ENCODE peak calls at places on chromosomes 3 and 15, in five cellular contexts. One of them, this sample, is unnamed.
A peak's percentile ranks its signal among the peaks of the same experiment; 100 is the strongest.

GRCh38 chr3:46527239-46527638 is 29.5 kb downstream of the RTP3 start:
- DNase-seq in 8988T: no peak
- DNase-seq in left ventricle myocardium inferior: no peak
- DNase-seq in activated CD8-positive, alpha-beta T cell treated with anti-CD3 and anti-CD28 coated beads, Interleukin-2, amount 10 ng/mL, durations not matched to agents 7 days and 5 days: no peak
- DNase-seq in neural progenitor cell: no peak
- DNase-seq in this sample: no peak

GRCh38 chr15:98968576-98968975 is 39.0 kb downstream of the PGPEP1L start:
- DNase-seq in activated CD8-positive, alpha-beta T cell treated with anti-CD3 and anti-CD28 coated beads, Interleukin-2, amount 10 ng/mL, durations not matched to agents 7 days and 5 days: no peak
- DNase-seq in 8988T: no peak
- DNase-seq in left ventricle myocardium inferior: no peak
- DNase-seq in neural progenitor cell: no peak
- DNase-seq in this sample: no peak

GRCh38 chr3:123521179-123521969 is 63.5 kb downstream of the HACD2 start:
- DNase-seq in left ventricle myocardium inferior: no peak
- DNase-seq in activated CD8-positive, alpha-beta T cell treated with anti-CD3 and anti-CD28 coated beads, Interleukin-2, amount 10 ng/mL, durations not matched to agents 7 days and 5 days: no peak
- DNase-seq in neural progenitor cell: no peak
- DNase-seq in 8988T: no peak
- DNase-seq in this sample: no peak

GRCh38 chr3:138796761-138797160 is 38.0 kb downstream of the PIK3CB start:
- DNase-seq in activated CD8-positive, alpha-beta T cell treated with anti-CD3 and anti-CD28 coated beads, Interleukin-2, amount 10 ng/mL, durations not matched to agents 7 days and 5 days: no peak
- DNase-seq in left ventricle myocardium inferior: no peak
- DNase-seq in neural progenitor cell: no peak
- DNase-seq in 8988T: no peak
- DNase-seq in this sample: no peak

GRCh38 chr3:128461731-128462130 is 5.0 kb downstream of the DNAJB8 start:
- DNase-seq in activated CD8-positive, alpha-beta T cell treated with anti-CD3 and anti-CD28 coated beads, Interleukin-2, amount 10 ng/mL, durations not matched to agents 7 days and 5 days: no peak
- DNase-seq in 8988T: no peak
- DNase-seq in neural progenitor cell: no peak
- DNase-seq in left ventricle myocardium inferior: no peak
- DNase-seq in this sample: no peak

GRCh38 chr3:52005571-52005986 is 9.9 kb upstream of the RPL29 start:
- DNase-seq in left ventricle myocardium inferior: no peak
- DNase-seq in neural progenitor cell: peak; percentile 57
- DNase-seq in 8988T: no peak
- DNase-seq in activated CD8-positive, alpha-beta T cell treated with anti-CD3 and anti-CD28 coated beads, Interleukin-2, amount 10 ng/mL, durations not matched to agents 7 days and 5 days: no peak
- DNase-seq in this sample: no peak

GRCh38 chr3:177789500-177789899 is 592.2 kb upstream of the TBL1XR1 start:
- DNase-seq in left ventricle myocardium inferior: no peak
- DNase-seq in 8988T: no peak
- DNase-seq in activated CD8-positive, alpha-beta T cell treated with anti-CD3 and anti-CD28 coated beads, Interleukin-2, amount 10 ng/mL, durations not matched to agents 7 days and 5 days: no peak
- DNase-seq in neural progenitor cell: no peak
- DNase-seq in this sample: no peak

GRCh38 chr3:152664766-152665165 is 170.2 kb upstream of the P2RY1 start:
- DNase-seq in neural progenitor cell: no peak
- DNase-seq in left ventricle myocardium inferior: no peak
- DNase-seq in activated CD8-positive, alpha-beta T cell treated with anti-CD3 and anti-CD28 coated beads, Interleukin-2, amount 10 ng/mL, durations not matched to agents 7 days and 5 days: no peak
- DNase-seq in 8988T: no peak
- DNase-seq in this sample: no peak

GRCh38 chr3:51691021-51691420 is 15.8 kb upstream of the GRM2 start:
- DNase-seq in neural progenitor cell: no peak
- DNase-seq in activated CD8-positive, alpha-beta T cell treated with anti-CD3 and anti-CD28 coated beads, Interleukin-2, amount 10 ng/mL, durations not matched to agents 7 days and 5 days: no peak
- DNase-seq in left ventricle myocardium inferior: no peak
- DNase-seq in 8988T: no peak
- DNase-seq in this sample: no peak

GRCh38 chr15:78540955-78541743 is 905 bp downstream of the PSMA4 start:
- DNase-seq in neural progenitor cell: no peak
- DNase-seq in activated CD8-positive, alpha-beta T cell treated with anti-CD3 and anti-CD28 coated beads, Interleukin-2, amount 10 ng/mL, durations not matched to agents 7 days and 5 days: peak; percentile 35
- DNase-seq in 8988T: no peak
- DNase-seq in left ventricle myocardium inferior: no peak
- DNase-seq in this sample: no peak

GRCh38 chr3:38119802-38120689 is 16.9 kb downstream of the ACAA1 start:
- DNase-seq in neural progenitor cell: no peak
- DNase-seq in 8988T: no peak
- DNase-seq in left ventricle myocardium inferior: no peak
- DNase-seq in activated CD8-positive, alpha-beta T cell treated with anti-CD3 and anti-CD28 coated beads, Interleukin-2, amount 10 ng/mL, durations not matched to agents 7 days and 5 days: no peak
- DNase-seq in this sample: no peak

This sample was measured in NCI-H2171.